ENCODE peak calls at places on chromosome X, in seven cellular contexts. E, J, F, K, Q, N and G are unnamed samples.

GRCh38 chrX:115350696-115351408 is 61.3 kb downstream of the LUZP4 start:
- DNase-seq in N (peak), Q (no peak), J (peak), E (no peak), F (no peak), K (no peak), G (no peak)

GRCh38 chrX:21408324-21408723 is 34.1 kb downstream of the CNKSR2 start:
- DNase-seq in E (no peak), J (no peak), K (no peak), Q (no peak), N (no peak), F (no peak), G (no peak)

GRCh38 chrX:53481816-53482485 is 47.8 kb upstream of the HSD17B10 start:
- DNase-seq in J (peak), F (peak), Q (no peak), N (peak), K (peak), E (peak), G (no peak)

GRCh38 chrX:53288173-53288572 is 6.8 kb upstream of the IQSEC2 start:
- DNase-seq in N (peak), E (no peak), J (no peak), Q (peak), F (peak), K (no peak), G (no peak)

GRCh38 chrX:27889878-27890277 is 82.1 kb downstream of the MAGEB10 start:
- DNase-seq in Q (no peak), E (no peak), N (no peak), J (no peak), K (no peak), F (no peak), G (no peak)

GRCh38 chrX:9464435-9465371 is at the start of gene TBL1X:
- DNase-seq in Q (peak), J (no peak), F (peak), K (no peak), N (peak), E (peak), G (no peak)

GRCh38 chrX:51837926-51838325 is 55.5 kb upstream of the MAGED1 start:
- DNase-seq in N (peak), J (peak), F (peak), Q (peak), E (peak), K (no peak), G (no peak)

GRCh38 chrX:1463581-1464281 is 11.0 kb upstream of the ASMTL start:
- DNase-seq in E (no peak), Q (no peak), N (no peak), F (no peak), K (no peak), J (no peak), G (no peak)

GRCh38 chrX:70755850-70756249 is 152.7 kb downstream of the TEX11 start:
- DNase-seq in J (no peak), K (no peak), N (no peak), Q (no peak), E (no peak), F (no peak), G (no peak)

GRCh38 chrX:47540754-47541538 is 20.1 kb upstream of the ARAF start:
- DNase-seq in F (peak), N (peak), K (peak), Q (peak), J (peak), E (peak), G (peak)

GRCh38 chrX:105150557-105150956 is 69.9 kb downstream of the TEX13A start:
- DNase-seq in N (no peak), E (no peak), Q (no peak), K (no peak), F (no peak), J (no peak), G (no peak)

GRCh38 chrX:111568356-111568755 is 56.9 kb downstream of the SERTM2 start:
- DNase-seq in F (peak), Q (no peak), K (peak), J (no peak), E (peak), N (no peak), G (no peak)

GRCh38 chrX:118499295-118499694 is 3.7 kb downstream of the DOCK11 start:
- DNase-seq in F (no peak), N (no peak), J (no peak), E (no peak), Q (no peak), K (no peak), G (no peak)

GRCh38 chrX:17549005-17549685 is 174.1 kb downstream of the NHS start:
- DNase-seq in Q (no peak), K (no peak), F (no peak), J (no peak), E (no peak), N (no peak), G (no peak)

GRCh38 chrX:49273181-49273727 is 3.7 kb downstream of the PPP1R3F start:
- DNase-seq in J (no peak), K (no peak), N (no peak), E (no peak), F (no peak), Q (no peak), G (no peak)

GRCh38 chrX:129600981-129601424 is 53.8 kb downstream of the APLN start:
- DNase-seq in J (no peak), Q (no peak), K (peak), E (peak), F (peak), N (peak), G (no peak)

GRCh38 chrX:16797841-16798240 is 11.6 kb downstream of the TXLNG start:
- DNase-seq in J (no peak), Q (no peak), N (no peak), F (no peak), K (no peak), E (no peak), G (no peak)

GRCh38 chrX:107731831-107732502 is 43.6 kb downstream of the TSC22D3 start:
- DNase-seq in J (no peak), K (peak), N (peak), F (peak), Q (peak), E (peak), G (no peak)

GRCh38 chrX:112834016-112834855 is 6.4 kb downstream of the AMOT start:
- DNase-seq in K (no peak), Q (no peak), N (peak), E (peak), F (peak), J (peak), G (peak)

GRCh38 chrX:94814216-94814615 is 1140.2 kb downstream of the FAM133A start:
- DNase-seq in Q (no peak), E (no peak), K (no peak), N (no peak), F (no peak), J (no peak), G (no peak)

GRCh38 chrX:110146521-110146920 is 143.6 kb downstream of the TMEM164 start:
- DNase-seq in J (no peak), F (peak), Q (no peak), E (peak), K (peak), N (peak), G (no peak)

GRCh38 chrX:76427560-76428242 is at the start of gene MAGEE1:
- DNase-seq in F (peak), K (peak), N (peak), E (peak), Q (peak), J (peak), G (no peak)

GRCh38 chrX:65667157-65667502 is 324 bp upstream of the MSN start:
- DNase-seq in F (no peak), K (no peak), E (no peak), J (no peak), N (no peak), Q (no peak), G (no peak)

GRCh38 chrX:13899607-13900006 is 82.7 kb upstream of the GPM6B start:
- DNase-seq in K (peak), Q (no peak), E (peak), F (peak), N (peak), J (peak), G (peak)

GRCh38 chrX:50202539-50202938 is 1.7 kb upstream of the AKAP4 start:
- DNase-seq in F (no peak), E (peak), K (peak), Q (no peak), N (no peak), J (no peak), G (no peak)

GRCh38 chrX:95836517-95836916 is 848.1 kb upstream of the DIAPH2 start:
- DNase-seq in J (no peak), N (no peak), E (no peak), F (no peak), K (no peak), Q (no peak), G (no peak)

GRCh38 chrX:75673468-75673867 is 111.6 kb downstream of the MAGEE2 start:
- DNase-seq in N (no peak), E (no peak), K (no peak), J (no peak), F (no peak), Q (no peak), G (no peak)

GRCh38 chrX:13377537-13377936 is 57.7 kb upstream of the ATXN3L start:
- DNase-seq in Q (peak), J (peak), E (peak), K (peak), N (peak), F (peak), G (peak)

GRCh38 chrX:135345328-135345645 is 36.0 kb downstream of the ETDC start:
- DNase-seq in F (peak), E (peak), K (peak), J (peak), Q (peak), N (peak), G (no peak)

GRCh38 chrX:68647156-68647957 is at the start of gene STARD8:
- DNase-seq in J (no peak), N (peak), F (peak), E (peak), K (peak), Q (peak), G (no peak)

GRCh38 chrX:71492086-71493065 is 40.5 kb upstream of the OGT start:
- DNase-seq in J (no peak), N (peak), F (peak), K (peak), Q (peak), E (peak), G (no peak)

GRCh38 chrX:125998432-125998831 is 167.7 kb downstream of the DCAF12L2 start:
- DNase-seq in K (peak), J (no peak), Q (no peak), N (no peak), F (no peak), E (peak), G (no peak)

GRCh38 chrX:18577400-18577799 is 94.5 kb downstream of the RS1 start:
- DNase-seq in K (no peak), F (no peak), Q (no peak), N (no peak), J (no peak), E (no peak), G (no peak)

GRCh38 chrX:23845316-23845932 is 62.3 kb downstream of the APOO start:
- DNase-seq in F (no peak), N (no peak), E (no peak), K (no peak), Q (no peak), J (no peak), G (no peak)

GRCh38 chrX:3651272-3651671 is 62.2 kb downstream of the PRKX start:
- DNase-seq in J (no peak), F (peak), Q (no peak), E (peak), N (peak), K (peak), G (no peak)

GRCh38 chrX:24498181-24498580 is 33.1 kb downstream of the PDK3 start:
- DNase-seq in E (peak), K (no peak), F (peak), N (no peak), J (no peak), Q (peak), G (no peak)

GRCh38 chrX:139518475-139518874 is 12.1 kb upstream of the F9 start:
- DNase-seq in J (no peak), E (no peak), F (no peak), K (no peak), N (no peak), Q (no peak), G (no peak)

GRCh38 chrX:68121835-68122234 is 311.5 kb downstream of the OPHN1 start:
- DNase-seq in J (no peak), E (no peak), N (no peak), Q (no peak), K (peak), F (no peak), G (no peak)

GRCh38 chrX:50680990-50681389 is 133.0 kb downstream of the SHROOM4 start:
- DNase-seq in K (peak), N (no peak), J (no peak), E (no peak), Q (no peak), F (no peak), G (no peak)

DNA sequence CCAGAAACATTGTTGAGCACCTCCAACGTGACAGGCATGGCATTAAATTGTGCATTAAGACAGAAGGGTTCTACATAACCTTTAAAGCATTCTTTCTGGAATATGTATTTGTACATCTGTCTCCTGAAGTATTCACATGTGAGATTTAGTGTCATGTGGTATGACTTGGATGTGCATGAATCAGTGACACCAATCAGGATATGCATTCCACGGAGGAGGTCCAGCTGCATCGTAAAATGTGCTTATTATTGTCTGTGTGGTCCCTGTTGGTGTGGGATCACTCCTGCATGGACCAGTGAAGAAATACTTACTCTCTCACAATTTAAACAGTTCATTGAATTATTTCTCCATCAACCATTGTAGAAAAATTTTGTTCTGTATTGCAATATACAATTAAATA is 149.0 kb downstream of the MID1 start:
- DNase-seq in J (no peak), K (no peak), E (no peak), Q (no peak), F (no peak), N (peak), G (no peak)
- TF ChIP-seq CTCF in J (no peak), K (no peak), E (no peak), Q (no peak), F (no peak), N (no peak), G (no peak)

GRCh38 chrX:20067709-20068315 is 48.9 kb downstream of the MAP7D2 start:
- DNase-seq in K (peak), N (peak), F (peak), Q (peak), E (peak), J (peak), G (peak)
- H3K4me3 ChIP-seq in K (no peak), N (no peak), F (no peak), Q (no peak), E (no peak), J (no peak), G (no peak)

GRCh38 chrX:39162322-39162721 is 361.1 kb downstream of the MID1IP1 start:
- DNase-seq in Q (peak), E (no peak), K (no peak), F (no peak), N (no peak), J (no peak), G (no peak)
- TF ChIP-seq CTCF in Q (no peak), E (no peak), K (no peak), F (no peak), N (no peak), J (no peak), G (no peak)

GRCh38 chrX:103554687-103555417 is 30.5 kb upstream of the TCEAL4 start:
- DNase-seq in J (no peak), F (peak), E (peak), K (no peak), Q (peak), N (no peak), G (no peak)
- H3K4me3 ChIP-seq in J (no peak), F (peak), E (peak), K (no peak), Q (peak), N (peak), G (peak)

GRCh38 chrX:116749943-116750342 is 287.2 kb upstream of the CT83 start:
- DNase-seq in E (no peak), J (peak), K (peak), F (no peak), Q (no peak), N (no peak), G (no peak)
- TF ChIP-seq CTCF in E (no peak), J (no peak), K (peak), F (no peak), Q (no peak), N (no peak), G (no peak)

GRCh38 chrX:119677654-119677981 is 15.3 kb downstream of the SEPTIN6 start:
- DNase-seq in E (no peak), F (no peak), K (no peak), J (no peak), N (no peak), Q (no peak), G (no peak)
- H3K4me3 ChIP-seq in E (no peak), F (no peak), K (no peak), J (no peak), N (no peak), Q (no peak), G (no peak)

DNA sequence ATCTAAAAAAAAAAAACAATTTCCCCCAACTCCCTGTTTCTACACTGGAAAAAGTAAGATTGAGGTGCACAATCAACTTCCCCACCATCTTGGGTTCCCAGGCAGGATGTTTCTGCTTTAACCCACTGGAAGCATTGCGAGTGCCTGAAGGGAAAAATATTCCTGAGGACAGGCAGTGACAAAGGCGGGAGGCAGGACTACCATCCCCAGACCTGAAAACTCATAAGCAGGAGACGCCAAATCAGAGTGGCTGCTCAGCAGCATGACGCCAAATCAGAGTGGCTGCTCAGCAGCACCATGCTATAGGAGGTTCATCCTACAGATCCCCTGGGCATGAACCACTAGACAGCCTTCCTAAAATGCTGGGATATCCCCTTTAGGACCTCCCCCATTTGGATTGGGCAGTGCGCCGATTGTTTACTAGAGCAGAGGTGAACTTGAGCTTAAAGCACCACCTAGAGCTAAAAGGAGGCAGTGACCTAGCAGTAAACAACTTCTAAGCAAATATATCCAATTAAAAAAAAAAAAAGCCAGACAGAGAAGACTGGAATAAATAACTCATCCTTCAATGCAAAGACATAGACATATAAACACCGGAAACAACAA is 35.0 kb upstream of the GK start:
- DNase-seq in N (no peak), E (peak), K (no peak), F (no peak), Q (no peak), J (no peak), G (no peak)
- TF ChIP-seq CTCF in N (no peak), E (peak), K (no peak), F (no peak), Q (no peak), J (no peak), G (no peak)

GRCh38 chrX:64321507-64321906 is 73.7 kb downstream of the MTMR8 start:
- DNase-seq in E (no peak), K (no peak), F (no peak), Q (no peak), N (no peak), J (no peak), G (no peak)
- H3K4me3 ChIP-seq in E (no peak), K (no peak), F (no peak), Q (no peak), N (no peak), J (no peak), G (no peak)